ENCODE peak calls at places on chromosomes 12 and 14, in five cellular contexts. C is endothelial cell, N is tibial nerve, U is RWPE1, J is mammary epithelial cell. G is an unnamed sample.

GRCh38 chr14:66495214-66496098 is 9.3 kb downstream of the CCDC196 start:
- DNase-seq in N (no peak), C (peak), U (peak), J (peak), G (peak)

GRCh38 chr12:49187184-49187583 is 1.7 kb downstream of the TUBA1A start:
- DNase-seq in J (peak), N (peak), C (no peak), U (no peak), G (no peak)

GRCh38 chr12:8698132-8698829 is 490 bp downstream of the RIMKLB start:
- DNase-seq in U (peak), C (peak), N (peak), J (peak), G (peak)

GRCh38 chr14:61320806-61321384 is 484 bp upstream of the PRKCH start:
- DNase-seq in U (no peak), J (no peak), C (no peak), N (no peak), G (no peak)

GRCh38 chr14:50318031-50318626 is 6.0 kb downstream of the DMAC2L start:
- DNase-seq in U (peak), N (no peak), J (peak), C (no peak), G (no peak)

GRCh38 chr12:10497602-10498001 is 8.1 kb upstream of the EIF2S3B start:
- DNase-seq in C (no peak), U (no peak), J (no peak), N (no peak), G (no peak)

GRCh38 chr14:78182722-78183121 is 12.5 kb downstream of the NRXN3 start:
- DNase-seq in U (no peak), C (no peak), J (no peak), N (no peak), G (no peak)

GRCh38 chr12:59834659-59835474 is 239.0 kb downstream of the SLC16A7 start:
- DNase-seq in U (no peak), J (no peak), C (no peak), N (no peak), G (peak)

GRCh38 chr14:93804654-93805053 is 16.4 kb upstream of the PRIMA1 start:
- DNase-seq in C (no peak), J (no peak), U (no peak), N (no peak), G (no peak)

GRCh38 chr12:103929051-103929908 is 930 bp upstream of the HSP90B1 start:
- DNase-seq in N (peak), U (peak), J (no peak), C (peak), G (peak)

GRCh38 chr12:14384783-14385638 is 19.5 kb downstream of the ATF7IP start:
- DNase-seq in U (no peak), N (no peak), C (peak), J (peak), G (peak)

GRCh38 chr14:68384335-68384734 is 408.5 kb downstream of the ZFP36L1 start:
- DNase-seq in C (no peak), N (no peak), J (no peak), U (no peak), G (no peak)

GRCh38 chr14:104219731-104220224 is 81.4 kb downstream of the KIF26A start:
- DNase-seq in U (no peak), J (no peak), N (no peak), C (no peak), G (no peak)

GRCh38 chr14:26163761-26164160 is 434.1 kb downstream of the NOVA1 start:
- DNase-seq in U (no peak), C (peak), N (no peak), J (no peak), G (no peak)

GRCh38 chr12:65603428-65604351 is 220.6 kb upstream of the HMGA2 start:
- DNase-seq in U (peak), N (no peak), J (peak), C (no peak), G (no peak)

GRCh38 chr14:55610717-55611370 is 30.8 kb downstream of the KTN1 start:
- DNase-seq in C (no peak), J (no peak), N (no peak), U (no peak), G (no peak)

GRCh38 chr14:69877492-69877891 is 1.7 kb upstream of the SMOC1 start:
- DNase-seq in N (no peak), C (no peak), U (no peak), J (peak), G (no peak)

GRCh38 chr14:96413526-96413925 is 21.6 kb downstream of the AK7 start:
- DNase-seq in J (no peak), C (no peak), N (no peak), U (no peak), G (no peak)

GRCh38 chr12:6644903-6645302 is 2.3 kb downstream of the ACRBP start:
- DNase-seq in U (no peak), C (peak), J (no peak), N (peak), G (peak)

DNA sequence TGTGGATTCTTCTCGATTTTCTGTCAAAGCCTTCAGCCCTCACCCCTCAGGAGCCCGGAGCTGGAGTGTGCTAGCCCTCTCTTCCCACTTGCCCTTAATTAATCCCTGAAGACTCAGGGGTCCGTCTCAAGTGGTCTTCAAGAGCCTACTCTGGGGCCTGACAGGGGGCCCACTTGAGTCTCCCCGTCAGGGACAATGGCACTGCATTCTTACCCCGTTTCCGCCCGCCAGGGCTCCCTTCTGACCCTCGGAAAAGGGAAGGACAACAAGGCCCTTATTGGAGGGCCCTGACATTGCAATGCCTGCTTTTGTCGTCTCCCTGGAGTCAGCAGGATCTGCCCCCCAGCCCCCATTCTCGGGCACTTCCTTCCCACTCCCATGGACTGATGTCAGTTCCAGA is 34.4 kb downstream of the TBX3 start:
- DNase-seq in N (no peak), U (no peak), C (no peak), J (no peak), G (no peak)
- TF ChIP-seq CTCF in N (no peak), U (no peak), C (no peak), J (no peak), G (no peak)

DNA sequence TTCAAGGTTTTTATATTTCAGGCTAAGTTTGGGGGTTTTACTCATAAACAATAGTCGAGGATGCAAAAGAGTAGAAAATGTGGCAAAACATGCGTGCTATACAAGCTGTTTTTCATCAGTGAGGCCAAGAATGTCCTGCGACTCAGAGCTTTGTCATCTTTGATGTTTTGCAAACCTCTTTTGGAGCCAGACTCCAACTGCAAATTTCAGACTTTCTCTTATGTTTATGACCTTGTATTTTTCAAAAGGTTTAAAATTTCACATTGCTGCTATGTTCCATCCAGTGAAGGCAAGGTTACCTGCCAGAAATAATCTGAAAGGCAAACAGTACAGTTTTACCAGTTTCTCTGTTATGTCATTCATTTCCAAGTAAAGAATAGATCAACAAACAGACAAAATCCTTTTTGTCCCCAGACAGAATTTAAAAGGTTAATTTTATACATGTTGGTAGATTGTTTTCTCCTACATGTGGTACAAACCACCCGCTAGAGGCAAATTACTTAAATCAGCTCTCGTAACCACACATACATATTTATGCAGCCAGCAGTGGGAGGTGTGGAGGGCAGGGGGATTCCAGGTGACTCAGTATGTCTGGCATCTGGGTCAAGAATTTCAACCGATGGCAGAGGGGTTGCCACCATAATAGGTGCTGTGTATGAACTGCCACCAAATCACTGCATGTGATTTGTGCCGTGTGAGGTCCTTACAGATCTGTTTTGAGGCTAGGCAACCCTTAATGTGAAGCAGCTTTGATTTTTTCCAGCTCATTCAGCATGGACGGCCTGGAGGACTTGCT is 119.8 kb upstream of the CPM start:
- DNase-seq in U (peak), C (no peak), J (peak), N (no peak), G (no peak)
- TF ChIP-seq CTCF in U (no peak), C (no peak), J (peak), N (no peak), G (no peak)

GRCh38 chr12:26113194-26113654 is 11.6 kb downstream of the BHLHE41 start:
- DNase-seq in C (no peak), N (no peak), U (no peak), J (no peak), G (no peak)
- TF ChIP-seq CTCF in C (no peak), N (no peak), U (no peak), J (no peak), G (no peak)

GRCh38 chr14:29999013-29999539 is 71.4 kb upstream of the PRKD1 start:
- DNase-seq in N (no peak), J (no peak), U (no peak), C (no peak), G (no peak)
- TF ChIP-seq CTCF in N (no peak), J (peak), U (no peak), C (no peak), G (no peak)

GRCh38 chr12:113955109-113955970 is 10.8 kb downstream of the RBM19 start:
- DNase-seq in C (peak), N (no peak), U (peak), J (peak), G (peak)
- TF ChIP-seq CTCF in C (peak), N (no peak), U (peak), J (peak), G (peak)

DNA sequence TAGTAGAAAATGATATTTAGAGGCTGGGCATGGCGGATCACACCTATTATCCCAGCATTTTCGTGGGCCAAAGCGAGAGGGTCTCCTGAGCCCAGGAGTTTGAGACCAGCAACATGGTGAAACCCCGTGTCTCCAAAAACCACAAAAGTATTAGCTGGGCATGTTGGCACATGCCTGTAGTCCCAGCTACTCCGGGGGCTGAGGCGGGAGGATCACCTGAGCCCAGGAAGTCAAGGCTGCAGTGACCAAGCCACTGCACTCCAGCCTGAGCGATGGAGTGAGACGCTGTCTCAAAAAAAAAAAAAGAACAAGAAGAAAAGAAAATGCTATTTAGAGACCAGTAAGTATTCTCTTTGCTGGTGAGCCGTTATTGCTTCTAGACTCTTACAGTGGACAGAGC is 79.2 kb upstream of the MDM1 start:
- DNase-seq in J (no peak), C (no peak), U (no peak), N (no peak), G (no peak)
- TF ChIP-seq CTCF in J (no peak), C (no peak), U (no peak), N (no peak), G (no peak)

GRCh38 chr12:78226763-78227162 is 396.1 kb downstream of the NAV3 start:
- DNase-seq in J (no peak), U (no peak), C (no peak), N (no peak), G (no peak)

GRCh38 chr12:78224154-78224553 is 393.5 kb downstream of the NAV3 start:
- DNase-seq in C (no peak), U (no peak), J (no peak), N (no peak), G (no peak)

GRCh38 chr12:78232756-78233155 is 402.1 kb downstream of the NAV3 start:
- DNase-seq in C (no peak), U (no peak), J (no peak), N (no peak), G (no peak)

DNA sequence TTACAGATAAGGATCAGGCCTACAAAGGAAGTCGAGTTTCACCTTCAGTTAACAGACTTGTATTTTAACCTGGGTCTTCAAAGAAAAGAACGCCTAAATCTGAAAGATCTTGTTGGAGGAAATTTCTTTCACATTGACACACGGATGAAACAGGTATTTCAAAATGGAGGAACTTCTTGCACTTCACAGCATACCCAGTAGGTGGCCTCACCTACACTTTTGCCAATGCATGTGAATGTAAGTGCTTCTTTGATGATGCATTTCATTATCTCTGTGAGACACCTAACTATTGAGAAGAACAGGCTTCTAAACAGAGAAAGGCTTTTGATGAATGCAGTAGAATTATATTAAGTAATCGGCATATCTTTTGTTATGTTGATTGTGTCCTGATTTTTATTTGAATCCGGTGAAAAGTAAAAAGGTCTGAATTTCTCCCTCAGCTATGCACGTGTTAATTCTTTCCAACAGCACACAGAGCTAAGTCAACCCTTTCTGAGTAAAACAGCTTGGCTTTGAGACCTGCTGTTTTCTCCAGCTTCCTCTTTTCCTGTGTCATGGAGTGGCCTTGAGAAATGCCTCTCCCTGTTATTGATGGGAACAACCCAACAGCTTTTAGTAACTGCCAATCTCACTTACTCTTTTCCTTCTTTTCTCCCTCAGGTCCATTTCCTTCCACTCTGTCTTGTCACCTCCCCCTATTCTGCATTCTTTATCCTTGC is 399.0 kb downstream of the NAV3 start:
- DNase-seq in U (peak), C (peak), N (no peak), J (peak), G (peak)
- TF ChIP-seq CTCF in U (peak), C (peak), N (no peak), J (peak), G (peak)

GRCh38 chr12:85029456-85029855 is 6.6 kb downstream of the TSPAN19 start:
- DNase-seq in U (peak), C (no peak), J (peak), N (no peak), G (no peak)
- TF ChIP-seq CTCF in U (peak), C (peak), J (peak), N (peak), G (peak)

GRCh38 chr12:22982635-22983034 is 357.7 kb downstream of the ETNK1 start:
- DNase-seq in N (no peak), J (no peak), C (no peak), U (no peak), G (no peak)

GRCh38 chr12:22986997-22987396 is 362.0 kb downstream of the ETNK1 start:
- DNase-seq in C (no peak), U (no peak), J (peak), N (no peak), G (no peak)

GRCh38 chr12:22978962-22979361 is 354.0 kb downstream of the ETNK1 start:
- DNase-seq in C (no peak), U (peak), J (peak), N (no peak), G (no peak)

GRCh38 chr12:22979854-22980253 is 354.9 kb downstream of the ETNK1 start:
- DNase-seq in C (no peak), U (no peak), N (no peak), J (peak), G (no peak)

GRCh38 chr12:22981711-22982110 is 356.7 kb downstream of the ETNK1 start:
- DNase-seq in J (peak), U (no peak), N (no peak), C (no peak), G (no peak)
- TF ChIP-seq CTCF in J (peak), U (no peak), N (no peak), C (no peak), G (no peak)

G was measured in nephron progenitor cell.